ENCODE peak calls at places on chromosomes 7 and 10, in five cellular contexts. Y is fibroblast of the conjunctiva; M is NCI-H2081; P is HCEC 1CT; G is stimulated activated CD4-positive, alpha-beta T cell treated with anti-CD3 and anti-CD28 coated beads, Interleukin-4, amount 100 ng/mL, for 1 hour. J is an unnamed sample.

GRCh38 chr7:96670338-96671289 is 39.0 kb downstream of the SEM1 start:
- DNase-seq in G (no peak), P (no peak), M (peak), Y (no peak), J (no peak)

GRCh38 chr7:78176186-78176585 is 377.6 kb downstream of the PHTF2 start:
- DNase-seq in M (no peak), Y (no peak), P (peak), G (no peak), J (peak)

GRCh38 chr10:68647928-68648327 is 73.1 kb upstream of the CCAR1 start:
- DNase-seq in M (no peak), Y (peak), P (peak), G (no peak), J (peak)

GRCh38 chr7:48154792-48155413 is 16.4 kb upstream of the ABCA13 start:
- DNase-seq in P (peak), Y (no peak), M (peak), G (peak), J (no peak)

GRCh38 chr10:126571203-126571602 is 99.3 kb downstream of the C10orf90 start:
- DNase-seq in P (no peak), Y (no peak), M (no peak), G (no peak), J (no peak)

GRCh38 chr7:149822353-149822943 is 15.7 kb upstream of the ZNF862 start:
- DNase-seq in Y (no peak), M (no peak), P (no peak), G (no peak), J (no peak)

GRCh38 chr10:124035928-124036558 is 57.4 kb downstream of the CHST15 start:
- DNase-seq in Y (no peak), P (no peak), G (no peak), M (no peak), J (no peak)

GRCh38 chr10:93462371-93462770 is 19.8 kb downstream of the MYOF start:
- DNase-seq in Y (no peak), G (no peak), M (no peak), P (no peak), J (no peak)

GRCh38 chr7:101243786-101244384 is 996 bp downstream of the FIS1 start:
- DNase-seq in Y (no peak), G (no peak), M (no peak), P (no peak), J (no peak)

GRCh38 chr10:12842310-12842709 is 159.2 kb downstream of the CCDC3 start:
- DNase-seq in P (no peak), Y (no peak), M (no peak), G (no peak), J (no peak)

GRCh38 chr7:93948106-93948505 is 26.6 kb downstream of the GNG11 start:
- DNase-seq in G (no peak), M (no peak), P (peak), Y (no peak), J (no peak)

GRCh38 chr7:143367972-143368371 is 5.5 kb upstream of the FAM131B start:
- DNase-seq in M (no peak), P (peak), Y (no peak), G (no peak), J (no peak)

GRCh38 chr7:79647711-79648110 is 194.2 kb upstream of the MAGI2 start:
- DNase-seq in Y (no peak), G (no peak), M (no peak), P (no peak), J (no peak)

GRCh38 chr7:101519324-101520017 is 109.6 kb downstream of the MYL10 start:
- DNase-seq in M (no peak), P (peak), Y (peak), G (no peak), J (peak)

J was measured in GM04504.